ENCODE peak calls at places on chromosomes 16 and 17, in five cellular contexts. X is astrocyte of the cerebellum, V is RWPE1, R is neural crest cell, P is GM23338. N is an unnamed sample.

GRCh38 chr16:16120382-16121184 is 102.7 kb downstream of the ABCC6 start:
- DNase-seq in P (no peak), V (no peak), R (no peak), X (no peak), N (no peak)

GRCh38 chr17:39622380-39623006 is 4.3 kb upstream of the PPP1R1B start:
- DNase-seq in P (peak), X (no peak), R (no peak), V (no peak), N (no peak)

GRCh38 chr16:51390877-51391276 is 239.8 kb upstream of the SALL1 start:
- DNase-seq in X (no peak), P (peak), R (no peak), V (no peak), N (no peak)

GRCh38 chr17:1143573-1143972 is 36.2 kb downstream of the ABR start:
- DNase-seq in R (peak), P (peak), V (no peak), X (no peak), N (no peak)

GRCh38 chr16:57589374-57589773 is 39.1 kb upstream of the ADGRG1 start:
- DNase-seq in P (no peak), R (no peak), X (no peak), V (no peak), N (no peak)

GRCh38 chr17:58120195-58120822 is 27.9 kb upstream of the OR4D1 start:
- DNase-seq in X (peak), P (peak), R (peak), V (peak), N (peak)

GRCh38 chr16:66905633-66906539 is 12.8 kb downstream of the CDH16 start:
- DNase-seq in V (peak), R (no peak), P (peak), X (no peak), N (no peak)

GRCh38 chr16:70804153-70804728 is 3.3 kb upstream of the VAC14 start:
- DNase-seq in P (no peak), X (peak), V (peak), R (no peak), N (peak)

GRCh38 chr16:82038941-82039340 is 3.9 kb downstream of the HSD17B2 start:
- DNase-seq in R (no peak), X (no peak), P (no peak), V (no peak), N (no peak)

GRCh38 chr16:51129105-51129504 is 22.0 kb downstream of the SALL1 start:
- DNase-seq in R (no peak), X (no peak), P (no peak), V (no peak), N (no peak)

GRCh38 chr17:41308251-41308917 is 725 bp downstream of the KRTAP16-1 start:
- DNase-seq in P (no peak), V (no peak), X (no peak), R (no peak), N (no peak)

GRCh38 chr16:72025404-72026114 is 17.0 kb downstream of the DHODH start:
- DNase-seq in X (no peak), P (no peak), V (no peak), R (no peak), N (no peak)

GRCh38 chr17:2034157-2034556 is 4.2 kb downstream of the DPH1 start:
- DNase-seq in R (no peak), P (no peak), X (no peak), V (no peak), N (peak)

GRCh38 chr17:79732804-79733691 is 2.3 kb downstream of the ENPP7 start:
- DNase-seq in R (no peak), V (no peak), P (no peak), X (no peak), N (no peak)

GRCh38 chr17:41965694-41966375 is 760 bp upstream of the CNP start:
- DNase-seq in V (peak), R (no peak), X (no peak), P (peak), N (peak)

GRCh38 chr17:35213412-35213925 is 19.3 kb upstream of the SLC35G3 start:
- DNase-seq in R (no peak), X (no peak), V (no peak), P (no peak), N (no peak)

GRCh38 chr16:66416981-66417700 is 10.0 kb upstream of the BEAN1 start:
- DNase-seq in R (no peak), P (no peak), X (no peak), V (no peak), N (peak)

GRCh38 chr17:57034807-57035754 is 50.0 kb upstream of the AKAP1 start:
- DNase-seq in P (no peak), X (no peak), V (no peak), R (no peak), N (no peak)

GRCh38 chr16:27759947-27760844 is 210.3 kb downstream of the KATNIP start:
- DNase-seq in P (no peak), R (no peak), X (no peak), V (no peak), N (no peak)

GRCh38 chr16:84841787-84842300 is 22.1 kb downstream of the CRISPLD2 start:
- DNase-seq in V (peak), X (no peak), P (peak), R (no peak), N (no peak)

GRCh38 chr16:31078597-31079341 is 4.5 kb downstream of the ZNF646 start:
- DNase-seq in P (no peak), R (no peak), V (no peak), X (no peak), N (no peak)

DNA sequence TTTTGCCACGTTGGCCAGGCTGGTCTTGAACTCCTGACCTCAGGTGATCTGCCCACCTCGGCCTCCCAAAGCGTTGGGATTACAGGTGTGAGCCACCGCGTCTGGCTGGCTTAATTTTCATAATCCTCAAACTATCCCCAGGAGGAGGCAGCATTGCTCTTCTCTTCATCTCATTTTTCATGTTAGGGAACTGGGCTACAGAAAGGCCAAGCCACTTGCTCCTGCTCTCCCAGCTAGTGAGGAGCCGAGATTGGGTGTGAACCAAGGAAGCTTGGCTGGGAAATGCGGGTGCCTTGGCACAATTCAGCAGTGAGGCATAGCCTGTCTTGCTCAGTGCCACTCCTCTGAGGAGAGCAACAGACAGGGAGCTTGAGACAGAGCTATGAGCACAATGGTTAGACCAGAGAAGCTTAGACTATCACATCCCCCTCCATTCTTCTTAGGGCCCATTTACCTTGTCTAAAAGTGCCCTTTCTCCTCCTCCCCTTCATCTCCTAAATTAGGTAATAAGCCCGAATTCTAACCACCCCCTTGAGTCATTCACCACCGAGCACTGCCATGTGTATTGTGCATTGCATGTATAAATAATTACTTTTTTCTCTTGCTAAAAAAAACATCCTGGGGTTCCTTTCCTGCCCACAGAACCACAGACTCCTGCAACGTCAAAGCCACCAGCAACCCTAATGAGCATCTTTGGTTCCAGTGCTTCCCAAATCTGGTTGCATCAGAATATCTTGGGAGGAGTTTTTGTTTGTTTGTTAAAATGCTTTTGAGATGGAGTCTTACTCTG is 20.0 kb upstream of the KIF19 start:
- DNase-seq in V (no peak), R (no peak), P (peak), X (peak), N (no peak)
- TF ChIP-seq CTCF in V (no peak), R (peak), P (peak), X (no peak), N (no peak)

DNA sequence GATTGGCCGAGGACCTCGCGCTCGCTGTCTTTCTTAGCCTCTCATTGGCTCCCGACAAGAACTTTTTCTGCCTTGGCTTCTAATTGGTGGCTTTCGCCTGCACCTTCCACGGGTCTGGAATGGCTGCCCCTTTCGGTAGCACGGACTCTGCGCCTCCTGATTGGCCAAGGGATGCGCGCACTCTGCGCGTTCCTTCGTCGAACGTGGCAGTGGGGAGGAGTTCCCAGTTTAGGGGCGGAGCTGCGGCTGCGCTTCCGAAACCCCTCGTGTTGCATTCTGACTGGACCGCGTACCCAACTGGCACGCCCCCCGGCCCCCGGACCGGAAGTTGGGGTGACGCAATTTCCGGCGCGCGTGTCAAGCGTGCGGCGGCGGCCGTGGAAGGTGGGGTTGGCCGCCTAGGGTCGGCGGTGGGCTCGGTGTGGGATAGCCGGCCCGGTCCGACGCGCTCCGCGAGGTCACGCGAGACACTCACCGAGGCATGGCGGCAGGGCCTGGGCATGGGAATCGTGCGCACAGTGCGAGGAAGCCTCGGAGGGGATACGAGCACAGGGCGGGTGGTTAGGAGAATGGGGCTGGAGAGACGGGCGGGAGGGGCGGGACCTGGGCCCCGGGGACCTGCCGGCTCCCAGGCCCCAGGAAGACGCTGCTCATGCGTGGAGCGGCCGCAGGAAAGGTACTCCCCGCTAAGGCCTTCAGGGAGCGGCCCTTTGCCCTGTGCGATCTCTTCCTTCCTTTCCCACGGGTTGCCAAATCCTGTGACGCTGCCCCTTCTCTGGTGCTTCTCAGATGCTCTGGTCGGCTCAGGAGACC is 627 bp upstream of the P4HB start:
- DNase-seq in R (peak), P (peak), V (peak), X (peak), N (peak)
- TF ChIP-seq CTCF in R (no peak), P (no peak), V (no peak), X (no peak), N (no peak)

DNA sequence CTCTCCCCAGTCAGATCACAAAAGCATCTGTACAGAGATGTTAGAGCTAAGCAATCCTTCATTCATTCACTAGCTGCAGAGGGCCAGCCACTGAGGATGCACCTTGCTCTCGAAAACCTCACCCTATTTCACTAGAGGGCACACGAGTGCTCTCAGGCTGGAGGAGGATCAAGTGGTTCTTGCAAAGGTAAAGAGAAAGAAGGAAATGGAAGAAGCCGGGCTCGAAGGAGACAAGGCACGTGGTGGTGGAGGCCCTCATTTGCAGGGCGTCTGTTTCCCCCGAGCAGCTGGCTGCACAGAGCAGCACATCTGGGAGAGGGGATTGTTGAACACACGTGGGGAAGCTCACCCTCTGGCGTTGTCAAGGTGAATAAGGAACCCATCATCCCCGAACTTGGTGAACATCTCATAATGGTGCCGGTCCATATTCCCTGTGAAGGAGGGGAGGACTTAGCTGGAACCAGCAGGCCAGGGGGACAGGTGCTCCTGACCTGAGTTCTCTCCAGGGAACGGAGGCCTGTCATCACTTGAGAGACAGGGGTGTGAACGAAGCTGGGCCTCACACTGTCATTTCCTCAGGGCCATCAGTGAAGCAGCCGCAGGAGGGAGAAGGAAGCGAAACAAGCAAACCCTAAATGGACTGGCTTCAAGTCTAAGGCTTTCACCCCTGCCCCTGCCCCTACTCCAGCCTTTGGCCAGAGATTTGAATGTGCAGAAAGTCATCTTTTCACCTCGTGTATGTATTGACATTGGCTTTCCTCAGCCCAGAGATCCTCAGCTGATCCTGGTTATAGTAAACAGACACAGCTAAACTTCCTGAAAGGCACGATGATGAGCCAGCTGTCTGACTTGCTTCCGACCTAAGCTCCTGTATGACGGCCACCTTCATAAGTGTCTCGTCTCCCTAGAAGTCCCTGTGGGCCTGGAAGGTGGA is 27.6 kb downstream of the PRKAR1A start:
- DNase-seq in P (peak), R (no peak), X (no peak), V (no peak), N (peak)
- TF ChIP-seq CTCF in P (no peak), R (no peak), X (peak), V (peak), N (peak)

GRCh38 chr16:86335266-86336172 is 174.8 kb upstream of the FOXF1 start:
- DNase-seq in V (no peak), R (no peak), X (no peak), P (no peak), N (no peak)
- TF ChIP-seq CTCF in V (no peak), R (no peak), X (no peak), P (no peak), N (no peak)

DNA sequence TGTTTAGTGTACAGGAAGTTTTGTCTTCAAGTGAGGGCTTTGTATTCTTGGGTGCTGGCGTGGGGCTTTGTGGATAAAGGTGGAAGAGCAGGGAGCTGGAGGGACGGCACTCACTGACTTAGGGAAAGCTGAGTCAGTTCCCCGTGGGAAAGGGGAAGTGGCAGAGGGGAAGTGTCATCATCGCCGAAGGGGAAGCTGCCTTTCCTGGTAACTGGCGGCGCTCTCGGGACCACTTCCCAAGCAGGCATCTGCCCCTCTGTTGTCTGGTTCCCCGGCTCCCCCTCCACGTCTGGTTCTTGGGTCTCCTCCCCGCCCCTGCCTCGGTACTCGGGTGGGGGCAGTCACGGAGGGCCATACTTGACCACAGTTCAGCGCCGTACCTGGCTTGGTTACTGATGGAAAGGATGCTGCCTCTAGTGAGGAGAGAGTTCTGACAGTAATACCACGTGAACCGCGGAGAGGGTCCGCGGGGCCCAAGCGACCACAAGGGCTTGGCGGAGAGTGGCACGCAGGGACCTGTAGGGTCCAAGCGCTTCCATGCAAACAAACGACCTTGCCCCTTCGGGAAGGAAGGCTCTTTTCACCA is 9.0 kb downstream of the KDM6B start:
- DNase-seq in P (peak), R (no peak), X (no peak), V (no peak), N (peak)
- TF ChIP-seq CTCF in P (no peak), R (no peak), X (no peak), V (no peak), N (peak)

DNA sequence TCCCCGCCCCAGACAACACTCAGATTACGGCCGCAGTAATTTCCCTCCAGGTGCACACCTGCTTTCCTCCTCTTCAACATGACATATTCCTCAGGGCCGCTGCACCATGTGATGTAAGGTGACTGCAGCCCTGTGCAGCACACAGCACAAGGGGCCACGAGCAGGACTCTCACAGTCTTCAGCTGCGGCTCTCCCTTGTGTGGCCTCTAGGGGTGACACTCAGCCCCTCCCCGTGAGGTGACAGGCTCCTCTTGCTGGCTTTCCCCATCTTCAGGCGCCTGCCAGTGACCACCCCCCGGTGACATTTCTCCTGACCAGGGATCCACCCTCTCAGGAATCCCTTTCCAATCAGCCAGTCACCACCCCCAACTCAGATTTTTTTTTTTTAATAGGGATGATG is 31.3 kb upstream of the ABCC3 start:
- DNase-seq in R (no peak), X (no peak), V (no peak), P (peak), N (no peak)
- TF ChIP-seq CTCF in R (peak), X (no peak), V (no peak), P (peak), N (peak)

DNA sequence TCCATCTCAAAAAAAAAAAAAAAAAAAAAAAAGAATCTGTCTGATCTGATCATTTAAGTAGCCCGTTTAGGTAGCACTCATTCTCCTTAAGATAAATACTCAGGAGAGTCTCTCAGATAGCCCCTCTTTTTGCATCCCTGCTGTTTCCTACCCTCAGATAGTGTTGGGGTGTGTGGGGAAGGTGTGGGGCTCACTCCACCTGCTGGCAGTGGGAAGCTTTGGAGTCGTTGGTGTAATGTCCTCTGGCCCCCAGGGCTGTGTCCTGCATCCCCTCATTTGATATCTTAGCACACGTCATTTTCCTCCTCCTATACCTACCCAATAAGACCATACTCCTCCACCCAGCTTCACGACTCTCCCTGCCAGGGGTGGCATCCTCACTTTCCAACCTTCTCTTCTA is 20.5 kb upstream of the MYH10 start:
- DNase-seq in P (no peak), V (no peak), X (no peak), R (no peak), N (no peak)
- TF ChIP-seq CTCF in P (peak), V (no peak), X (peak), R (no peak), N (no peak)